ENCODE peak calls at places on chromosomes 11 and 22, in nine cellular contexts. J is activated naive CD8-positive, alpha-beta T cell treated with anti-CD3 and anti-CD28 coated beads, Interleukin-2, amount 10 ng/mL, durations not matched to agents 7 days and 5 days; V is activated T-helper 9 cell treated with anti-CD3 and anti-CD28 coated beads, Interleukin-2, amount 50 U/mL, for 16 hours; T is CD4-positive, alpha-beta T cell; D is HL-60; Y is hypothalamus; L is osteocyte; F is AG20443; I is dermis microvascular lymphatic vessel endothelial cell. N is an unnamed sample.

GRCh38 chr11:36452231-36452630 is 57.8 kb downstream of the TRAF6 start:
- DNase-seq in J (no peak), V (no peak), T (no peak), D (peak), Y (no peak), L (no peak), F (no peak), I (no peak), N (no peak)

GRCh38 chr11:105245781-105246315 is 106.3 kb upstream of the CARD18 start:
- DNase-seq in J (no peak), V (no peak), T (no peak), D (no peak), Y (no peak), L (no peak), F (no peak), I (no peak), N (no peak)

GRCh38 chr22:36417281-36417686 is 29.5 kb upstream of the MYH9 start:
- DNase-seq in J (no peak), V (no peak), T (no peak), D (no peak), Y (no peak), L (no peak), F (no peak), I (no peak), N (no peak)

GRCh38 chr22:37459211-37459610 is 27.0 kb downstream of the MFNG start:
- DNase-seq in J (no peak), V (no peak), T (no peak), D (no peak), Y (no peak), L (no peak), F (no peak), I (no peak), N (no peak)

GRCh38 chr11:110990316-110990715 is 255.2 kb upstream of the POU2AF2 start:
- DNase-seq in J (no peak), V (no peak), T (no peak), D (no peak), Y (no peak), L (no peak), F (no peak), I (no peak), N (no peak)

GRCh38 chr11:76047231-76047630 is 159.1 kb downstream of the WNT11 start:
- DNase-seq in J (no peak), V (no peak), T (no peak), D (no peak), Y (no peak), L (no peak), F (peak), I (no peak), N (no peak)

GRCh38 chr11:32062540-32062939 is 28.3 kb upstream of the RCN1 start:
- DNase-seq in J (no peak), V (no peak), T (no peak), D (no peak), Y (no peak), L (no peak), F (no peak), I (no peak), N (no peak)

GRCh38 chr22:20503816-20504215 is 3.6 kb upstream of the MED15 start:
- DNase-seq in J (no peak), V (no peak), T (no peak), D (no peak), Y (no peak), L (no peak), F (no peak), I (no peak), N (no peak)

GRCh38 chr11:43585877-43586608 is 94.5 kb upstream of the HSD17B12 start:
- DNase-seq in J (no peak), V (no peak), T (no peak), D (peak), Y (no peak), L (peak), F (no peak), I (no peak), N (no peak)

GRCh38 chr11:45343988-45344387 is 57.8 kb upstream of the SYT13 start:
- DNase-seq in J (no peak), V (no peak), T (no peak), D (no peak), Y (no peak), L (no peak), F (no peak), I (no peak), N (no peak)

GRCh38 chr22:32281092-32281491 is 25.9 kb upstream of the SLC5A4 start:
- DNase-seq in J (no peak), V (no peak), T (no peak), D (no peak), Y (no peak), L (no peak), F (peak), I (no peak), N (no peak)

GRCh38 chr11:5136246-5136645 is 1.9 kb downstream of the OR52A5 start:
- DNase-seq in J (no peak), V (no peak), T (no peak), D (no peak), Y (no peak), L (no peak), F (no peak), I (no peak), N (no peak)

GRCh38 chr11:21811572-21811971 is 381.3 kb upstream of the ANO5 start:
- DNase-seq in J (no peak), V (no peak), T (no peak), D (no peak), Y (no peak), L (no peak), F (no peak), I (no peak), N (no peak)

GRCh38 chr11:134536677-134537076 is 124.6 kb upstream of the B3GAT1 start:
- DNase-seq in J (peak), V (no peak), T (no peak), D (no peak), Y (no peak), L (peak), F (no peak), I (no peak), N (no peak)

GRCh38 chr11:69380921-69381581 is 87.1 kb downstream of the MYEOV start:
- DNase-seq in J (peak), V (no peak), T (no peak), D (no peak), Y (no peak), L (no peak), F (no peak), I (no peak), N (no peak)

GRCh38 chr11:125300791-125301218 is 136.3 kb downstream of the PKNOX2 start:
- DNase-seq in J (no peak), V (no peak), T (no peak), D (no peak), Y (no peak), L (no peak), F (peak), I (no peak), N (no peak)

GRCh38 chr22:17692841-17693240 is 54.3 kb downstream of the BCL2L13 start:
- DNase-seq in J (no peak), V (no peak), T (no peak), D (no peak), Y (no peak), L (no peak), F (no peak), I (no peak), N (no peak)

GRCh38 chr11:68965901-68966868 is 14.6 kb downstream of the MRGPRD start:
- DNase-seq in J (no peak), V (no peak), T (no peak), D (no peak), Y (no peak), L (peak), F (no peak), I (no peak), N (no peak)

GRCh38 chr11:3129591-3130268 is 35.4 kb downstream of the OSBPL5 start:
- DNase-seq in J (peak), V (no peak), T (no peak), D (no peak), Y (no peak), L (no peak), F (no peak), I (no peak), N (no peak)

GRCh38 chr22:39300198-39300830 is 19.1 kb downstream of the RPL3 start:
- DNase-seq in J (no peak), V (no peak), T (no peak), D (peak), Y (no peak), L (no peak), F (no peak), I (no peak), N (no peak)

GRCh38 chr11:128196235-128196634 is 391.1 kb downstream of the ETS1 start:
- DNase-seq in J (no peak), V (no peak), T (no peak), D (no peak), Y (no peak), L (no peak), F (peak), I (no peak), N (no peak)